ENCODE peak calls at places on chromosomes 12 and 14, in eight cellular contexts. Z, I, R, A, B, V, S and J are unnamed samples.

GRCh38 chr14:33165144-33165925 is 226.7 kb downstream of the NPAS3 start:
- DNase-seq in S (peak), Z (peak), B (no peak), I (no peak), R (no peak), A (peak), V (no peak), J (no peak)

GRCh38 chr12:109299849-109300248 is 9.2 kb downstream of the FOXN4 start:
- DNase-seq in V (no peak), A (no peak), S (no peak), Z (no peak), B (no peak), I (no peak), R (no peak), J (no peak)

GRCh38 chr12:119808441-119808840 is 68.7 kb downstream of the CIT start:
- DNase-seq in A (no peak), I (no peak), V (no peak), S (no peak), B (no peak), R (no peak), Z (no peak), J (peak)

GRCh38 chr14:64654072-64654899 is 49.9 kb upstream of the PLEKHG3 start:
- DNase-seq in I (peak), A (no peak), Z (peak), V (no peak), S (peak), B (no peak), R (peak), J (peak)

GRCh38 chr12:132874175-132874574 is 13.2 kb downstream of the CHFR start:
- DNase-seq in Z (no peak), A (no peak), V (no peak), I (no peak), B (no peak), R (no peak), S (no peak), J (no peak)

GRCh38 chr14:90381999-90382451 is 14.8 kb upstream of the CALM1 start:
- DNase-seq in B (no peak), Z (no peak), V (no peak), S (no peak), R (no peak), I (no peak), A (peak), J (no peak)

GRCh38 chr12:103973909-103974308 is 8.2 kb downstream of the TDG start:
- DNase-seq in Z (no peak), S (no peak), V (no peak), I (no peak), A (no peak), B (no peak), R (no peak), J (no peak)

GRCh38 chr12:22409071-22409951 is 74.8 kb upstream of the ST8SIA1 start:
- DNase-seq in R (no peak), Z (peak), B (peak), A (peak), S (no peak), V (peak), I (no peak), J (no peak)

GRCh38 chr14:69108358-69108757 is 44.6 kb downstream of the DCAF5 start:
- DNase-seq in B (no peak), S (no peak), V (no peak), A (no peak), Z (no peak), R (no peak), I (no peak), J (no peak)

GRCh38 chr12:89067436-89067835 is 284.9 kb downstream of the DUSP6 start:
- DNase-seq in V (no peak), I (no peak), A (no peak), B (no peak), S (peak), Z (peak), R (peak), J (peak)

GRCh38 chr12:113040722-113041168 is 15.8 kb upstream of the DTX1 start:
- DNase-seq in Z (peak), B (no peak), A (no peak), R (no peak), S (peak), I (no peak), V (no peak), J (peak)

GRCh38 chr12:12722351-12723146 is 5.4 kb downstream of the CDKN1B start:
- DNase-seq in R (no peak), V (no peak), S (peak), Z (peak), I (no peak), A (no peak), B (no peak), J (no peak)

GRCh38 chr14:104139460-104140212 is 1.2 kb downstream of the KIF26A start:
- DNase-seq in V (no peak), B (no peak), I (no peak), R (no peak), A (no peak), S (no peak), Z (no peak), J (no peak)

GRCh38 chr12:79422060-79422812 is 268.5 kb downstream of the PAWR start:
- DNase-seq in I (no peak), Z (peak), V (no peak), S (no peak), R (no peak), A (peak), B (no peak), J (no peak)

GRCh38 chr12:106078358-106079025 is 60.3 kb downstream of the NUAK1 start:
- DNase-seq in A (peak), I (no peak), S (no peak), R (no peak), B (no peak), Z (peak), V (no peak), J (peak)

GRCh38 chr12:116157845-116158267 is 119.6 kb downstream of the MED13L start:
- DNase-seq in V (no peak), R (no peak), A (peak), I (no peak), B (no peak), Z (no peak), S (no peak), J (no peak)

GRCh38 chr12:130454296-130454695 is 116.6 kb downstream of the PIWIL1 start:
- DNase-seq in Z (no peak), B (no peak), R (no peak), S (no peak), I (no peak), A (no peak), V (no peak), J (no peak)

GRCh38 chr14:104650057-104650980 is 39.1 kb upstream of the INF2 start:
- DNase-seq in I (peak), A (peak), Z (peak), R (no peak), V (peak), B (peak), S (peak), J (no peak)

GRCh38 chr12:1532367-1532752 is 62.0 kb downstream of the FBXL14 start:
- DNase-seq in R (no peak), A (no peak), V (no peak), B (no peak), S (no peak), Z (no peak), I (no peak), J (no peak)

GRCh38 chr12:121436706-121437105 is 36.8 kb downstream of the RNF34 start:
- DNase-seq in A (no peak), Z (no peak), B (no peak), R (no peak), I (no peak), V (no peak), S (no peak), J (no peak)

GRCh38 chr14:61322011-61322798 is 826 bp downstream of the PRKCH start:
- DNase-seq in A (peak), I (no peak), R (no peak), B (no peak), Z (no peak), V (peak), S (no peak), J (no peak)

GRCh38 chr12:111673503-111673902 is 12.3 kb downstream of the BRAP start:
- DNase-seq in I (no peak), Z (peak), B (no peak), A (peak), R (no peak), S (peak), V (no peak), J (no peak)

GRCh38 chr14:104178279-104178678 is 39.9 kb downstream of the KIF26A start:
- DNase-seq in Z (no peak), R (no peak), I (no peak), B (no peak), V (no peak), S (no peak), A (peak), J (no peak)